ENCODE peak calls at places on chromosomes 12 and 14, in seven cellular contexts. R is esophagus muscularis mucosa, K is SK-N-SH, V is brain microvascular endothelial cell, A is epithelial cell of esophagus, H is keratinocyte, F is HFF-Myc. D is an unnamed sample.

GRCh38 chr14:32698831-32699230 is 239.8 kb upstream of the NPAS3 start:
- DNase-seq in R (no peak), K (no peak), V (no peak), A (peak), H (no peak), F (no peak), D (no peak)

GRCh38 chr12:47361389-47362031 is 281.8 kb upstream of the AMIGO2 start:
- DNase-seq in R (no peak), K (no peak), V (no peak), A (peak), H (peak), F (no peak), D (no peak)

GRCh38 chr14:99137913-99138571 is 134.0 kb downstream of the BCL11B start:
- DNase-seq in R (no peak), K (no peak), V (no peak), A (no peak), H (no peak), F (no peak), D (no peak)

GRCh38 chr12:6626654-6627283 is 9.0 kb downstream of the LPAR5 start:
- DNase-seq in R (no peak), K (no peak), V (no peak), A (no peak), H (no peak), F (no peak), D (no peak)

GRCh38 chr14:68501621-68502052 is 291.2 kb downstream of the ZFP36L1 start:
- DNase-seq in R (no peak), K (no peak), V (no peak), A (no peak), H (no peak), F (no peak), D (no peak)

GRCh38 chr12:3869448-3869847 is 3.8 kb downstream of the PARP11 start:
- DNase-seq in R (no peak), K (no peak), V (no peak), A (no peak), H (no peak), F (no peak), D (no peak)

GRCh38 chr14:64438181-64438839 is 27.0 kb upstream of the AKAP5 start:
- DNase-seq in R (no peak), K (no peak), V (peak), A (peak), H (no peak), F (peak), D (peak)

GRCh38 chr12:108633534-108634224 is at the start of gene SELPLG:
- DNase-seq in R (no peak), K (no peak), V (no peak), A (no peak), H (no peak), F (no peak), D (no peak)

GRCh38 chr12:130929363-130929762 is 24.3 kb upstream of the ADGRD1 start:
- DNase-seq in R (no peak), K (no peak), V (no peak), A (no peak), H (no peak), F (no peak), D (no peak)

GRCh38 chr12:98591209-98591608 is 2.3 kb upstream of the SLC25A3 start:
- DNase-seq in R (no peak), K (no peak), V (peak), A (no peak), H (no peak), F (no peak), D (no peak)

GRCh38 chr14:63893701-63894458 is 41.1 kb downstream of the SYNE2 start:
- DNase-seq in R (no peak), K (no peak), V (peak), A (peak), H (no peak), F (no peak), D (peak)

GRCh38 chr12:10362325-10362724 is 27.5 kb downstream of the KLRK1 start:
- DNase-seq in R (no peak), K (no peak), V (no peak), A (peak), H (no peak), F (no peak), D (no peak)

GRCh38 chr14:99752486-99753121 is 40.6 kb upstream of the EML1 start:
- DNase-seq in R (no peak), K (no peak), V (peak), A (peak), H (no peak), F (peak), D (no peak)

GRCh38 chr12:69620921-69621320 is 10.2 kb upstream of the LRRC10 start:
- DNase-seq in R (no peak), K (no peak), V (no peak), A (no peak), H (no peak), F (no peak), D (no peak)
- H3K4me3 ChIP-seq in R (no peak), K (no peak), V (no peak), A (no peak), H (no peak), F (no peak), D (no peak)

DNA sequence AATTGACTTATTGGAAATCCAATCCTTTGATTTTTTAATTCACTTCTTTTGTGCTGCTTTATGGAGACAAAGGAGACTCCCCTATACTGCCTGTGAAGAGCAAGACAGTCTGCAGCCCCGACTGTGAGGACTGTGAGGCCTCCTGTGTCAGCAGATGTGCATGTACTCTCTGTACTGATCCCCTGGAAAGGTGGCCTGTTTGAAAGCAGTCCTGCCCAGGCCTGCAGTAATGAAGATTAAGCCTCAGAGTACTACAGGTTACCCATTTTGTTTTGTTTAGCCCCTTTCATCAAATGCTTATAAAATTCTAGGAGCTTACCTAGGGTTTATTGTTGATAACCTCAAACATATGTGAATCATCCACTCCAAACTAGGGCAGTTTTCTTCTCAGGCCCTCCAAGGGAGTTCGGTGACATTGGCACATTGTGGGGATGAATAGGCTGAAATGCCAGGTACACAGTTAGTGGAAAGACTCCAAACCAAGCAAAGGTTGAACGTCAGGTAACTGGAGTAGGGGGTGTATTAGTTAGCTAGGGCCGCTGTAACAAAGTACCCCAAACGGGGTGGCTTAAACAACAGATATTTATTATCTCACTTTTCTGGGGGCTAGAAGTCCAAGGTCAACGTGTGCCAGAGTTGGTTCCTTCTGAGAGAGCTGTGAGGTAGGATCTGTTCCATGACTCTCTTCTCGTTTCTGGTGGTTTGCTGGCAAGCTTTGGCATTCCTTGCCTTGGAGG is 208.7 kb upstream of the BCL2L14 start:
- DNase-seq in R (no peak), K (no peak), V (no peak), A (no peak), H (no peak), F (no peak), D (no peak)
- H3K4me3 ChIP-seq in R (no peak), K (no peak), V (no peak), A (no peak), H (no peak), F (no peak), D (no peak)

GRCh38 chr12:78340406-78340805 is 509.7 kb downstream of the NAV3 start:
- DNase-seq in R (no peak), K (no peak), V (no peak), A (peak), H (no peak), F (no peak), D (no peak)
- H3K4me3 ChIP-seq in R (no peak), K (no peak), V (no peak), A (no peak), H (no peak), F (no peak), D (no peak)

GRCh38 chr12:115916910-115917668 is 360.4 kb downstream of the MED13L start:
- DNase-seq in R (no peak), K (peak), V (no peak), A (peak), H (peak), F (no peak), D (no peak)
- H3K4me3 ChIP-seq in R (peak), K (peak), V (no peak), A (peak), H (peak), F (peak), D (peak)